ENCODE peak calls at places on chromosomes 16 and 17, in five cellular contexts. One of them, this sample, is unnamed.

GRCh38 chr16:8251298-8251697 is 339.0 kb downstream of the TMEM114 start:
- DNase-seq in fibroblast of mammary gland: no peak
- DNase-seq in AG10803: no peak
- DNase-seq in fibroblast of villous mesenchyme: no peak
- DNase-seq in HFF-Myc: no peak
- DNase-seq in this sample: no peak

GRCh38 chr17:50183439-50184001 is 17.7 kb downstream of the SGCA start:
- DNase-seq in AG10803: peak; percentile 84
- DNase-seq in HFF-Myc: no peak
- DNase-seq in fibroblast of villous mesenchyme: peak; percentile 84
- DNase-seq in fibroblast of mammary gland: peak; percentile 63
- DNase-seq in this sample: peak; percentile 56

GRCh38 chr17:48577946-48578615 is at the start of gene HOXB4:
- DNase-seq in fibroblast of villous mesenchyme: peak; percentile 64
- DNase-seq in HFF-Myc: no peak
- DNase-seq in fibroblast of mammary gland: peak; percentile 77
- DNase-seq in AG10803: peak; percentile 72
- DNase-seq in this sample: peak; percentile 46

GRCh38 chr16:78213751-78214150 is 114.3 kb downstream of the WWOX start:
- DNase-seq in HFF-Myc: no peak
- DNase-seq in fibroblast of villous mesenchyme: no peak
- DNase-seq in fibroblast of mammary gland: no peak
- DNase-seq in AG10803: no peak
- DNase-seq in this sample: no peak

GRCh38 chr16:30697264-30698138 is 1.5 kb upstream of the SRCAP start:
- DNase-seq in fibroblast of mammary gland: no peak
- DNase-seq in HFF-Myc: no peak
- DNase-seq in fibroblast of villous mesenchyme: no peak
- DNase-seq in AG10803: no peak
- DNase-seq in this sample: peak; percentile 7

GRCh38 chr17:13953871-13954270 is 115.4 kb upstream of the COX10 start:
- DNase-seq in AG10803: peak; percentile 70
- DNase-seq in fibroblast of mammary gland: peak; percentile 35
- DNase-seq in fibroblast of villous mesenchyme: peak; percentile 36
- DNase-seq in HFF-Myc: no peak
- DNase-seq in this sample: peak; percentile 21

GRCh38 chr16:3983081-3983520 is 102.6 kb upstream of the CREBBP start:
- DNase-seq in HFF-Myc: no peak
- DNase-seq in fibroblast of mammary gland: peak; percentile 56
- DNase-seq in fibroblast of villous mesenchyme: peak; percentile 60
- DNase-seq in AG10803: peak; percentile 54
- DNase-seq in this sample: peak; percentile 75

GRCh38 chr16:69311533-69312388 is 611 bp downstream of the VPS4A start:
- DNase-seq in HFF-Myc: no peak
- DNase-seq in fibroblast of mammary gland: no peak
- DNase-seq in fibroblast of villous mesenchyme: peak; percentile 24
- DNase-seq in AG10803: peak; percentile 28
- DNase-seq in this sample: peak; percentile 24

GRCh38 chr16:67719778-67720144 is 645 bp upstream of the GFOD2 start:
- DNase-seq in fibroblast of villous mesenchyme: peak; percentile 65
- DNase-seq in fibroblast of mammary gland: peak; percentile 52
- DNase-seq in HFF-Myc: no peak
- DNase-seq in AG10803: peak; percentile 68
- DNase-seq in this sample: peak; percentile 52

GRCh38 chr17:81519284-81520020 is 6.9 kb upstream of the ACTG1 start:
- DNase-seq in AG10803: no peak
- DNase-seq in fibroblast of mammary gland: no peak
- DNase-seq in HFF-Myc: no peak
- DNase-seq in fibroblast of villous mesenchyme: no peak
- DNase-seq in this sample: no peak

GRCh38 chr17:32523827-32524552 is 37.2 kb downstream of the CDK5R1 start:
- DNase-seq in HFF-Myc: no peak
- DNase-seq in AG10803: no peak
- DNase-seq in fibroblast of mammary gland: no peak
- DNase-seq in fibroblast of villous mesenchyme: no peak
- DNase-seq in this sample: no peak

GRCh38 chr16:57470683-57471082 is 8.2 kb downstream of the POLR2C start:
- DNase-seq in fibroblast of mammary gland: peak; percentile 53
- DNase-seq in HFF-Myc: no peak
- DNase-seq in fibroblast of villous mesenchyme: peak; percentile 58
- DNase-seq in AG10803: no peak
- DNase-seq in this sample: peak; percentile 62

GRCh38 chr17:82983510-82984248 is 95.7 kb upstream of the METRNL start:
- DNase-seq in AG10803: no peak
- DNase-seq in HFF-Myc: no peak
- DNase-seq in fibroblast of villous mesenchyme: no peak
- DNase-seq in fibroblast of mammary gland: no peak
- DNase-seq in this sample: no peak

GRCh38 chr16:13012591-13012990 is 111.2 kb downstream of the SHISA9 start:
- DNase-seq in AG10803: no peak
- DNase-seq in fibroblast of mammary gland: no peak
- DNase-seq in fibroblast of villous mesenchyme: no peak
- DNase-seq in HFF-Myc: no peak
- DNase-seq in this sample: no peak

GRCh38 chr17:67531291-67531690 is 154.2 kb downstream of the PITPNC1 start:
- DNase-seq in fibroblast of villous mesenchyme: peak; percentile 45
- DNase-seq in fibroblast of mammary gland: no peak
- DNase-seq in AG10803: no peak
- DNase-seq in HFF-Myc: no peak
- DNase-seq in this sample: peak; percentile 16

GRCh38 chr17:35969558-35970442 is 11.5 kb downstream of the CCL16 start:
- DNase-seq in fibroblast of mammary gland: peak; percentile 75
- DNase-seq in AG10803: peak; percentile 68
- DNase-seq in fibroblast of villous mesenchyme: peak; percentile 82
- DNase-seq in HFF-Myc: peak; percentile 53
- DNase-seq in this sample: peak; percentile 87

GRCh38 chr17:49996495-49997255 is 1.7 kb upstream of the DLX3 start:
- DNase-seq in HFF-Myc: no peak
- DNase-seq in AG10803: no peak
- DNase-seq in fibroblast of mammary gland: peak; percentile 18
- DNase-seq in fibroblast of villous mesenchyme: peak; percentile 17
- DNase-seq in this sample: peak; percentile 29

DNA sequence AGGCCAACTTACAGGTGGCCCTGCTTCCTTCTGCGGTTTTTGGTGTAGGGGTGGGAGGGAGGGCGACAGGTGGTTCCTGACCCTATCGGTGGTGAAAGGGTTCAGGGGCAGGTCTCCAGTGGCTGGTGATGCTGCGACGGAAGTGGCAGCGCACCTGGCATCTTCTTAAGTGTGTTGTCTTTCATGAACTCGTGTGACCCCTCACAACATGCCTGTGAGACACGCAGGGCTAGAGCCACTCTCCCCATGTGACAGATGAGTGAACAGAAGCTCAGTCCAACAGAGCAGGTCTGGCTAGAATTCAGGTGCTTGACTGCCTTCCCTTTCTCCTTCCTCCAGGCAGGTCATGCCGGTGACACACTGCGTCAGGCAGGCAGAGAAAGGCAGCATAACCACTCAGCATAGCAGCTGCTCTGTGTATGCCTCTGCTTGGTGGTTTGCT is 8.0 kb downstream of the TNFAIP1 start:
- DNase-seq in fibroblast of villous mesenchyme: no peak
- DNase-seq in fibroblast of mammary gland: no peak
- DNase-seq in HFF-Myc: no peak
- DNase-seq in AG10803: no peak
- DNase-seq in this sample: no peak
- H3K4me3 ChIP-seq in fibroblast of villous mesenchyme: no peak overlapping the region
- H3K4me3 ChIP-seq in fibroblast of mammary gland: no peak overlapping the region
- H3K4me3 ChIP-seq in HFF-Myc: no peak overlapping the region
- H3K4me3 ChIP-seq in AG10803: no peak overlapping the region
- H3K4me3 ChIP-seq in this sample: no peak overlapping the region

GRCh38 chr17:37844158-37844976 is 79.8 kb upstream of the TBC1D3K start:
- DNase-seq in fibroblast of villous mesenchyme: peak; percentile 45
- DNase-seq in fibroblast of mammary gland: peak; percentile 48
- DNase-seq in HFF-Myc: no peak
- DNase-seq in AG10803: peak; percentile 53
- DNase-seq in this sample: peak; percentile 59
- H3K4me3 ChIP-seq in fibroblast of villous mesenchyme: peak overlapping the region; percentile 0
- H3K4me3 ChIP-seq in fibroblast of mammary gland: no peak overlapping the region
- H3K4me3 ChIP-seq in HFF-Myc: no peak overlapping the region
- H3K4me3 ChIP-seq in AG10803: peak overlapping the region; percentile 30
- H3K4me3 ChIP-seq in this sample: no peak overlapping the region

GRCh38 chr17:58432806-58433573 is 15.7 kb upstream of the RNF43 start:
- DNase-seq in HFF-Myc: no peak
- DNase-seq in AG10803: no peak
- DNase-seq in fibroblast of mammary gland: no peak
- DNase-seq in fibroblast of villous mesenchyme: no peak
- DNase-seq in this sample: no peak

GRCh38 chr17:58427807-58428206 is 10.5 kb upstream of the RNF43 start:
- DNase-seq in fibroblast of mammary gland: no peak
- DNase-seq in AG10803: no peak
- DNase-seq in fibroblast of villous mesenchyme: no peak
- DNase-seq in HFF-Myc: no peak
- DNase-seq in this sample: no peak
- H3K4me3 ChIP-seq in fibroblast of mammary gland: no peak overlapping the region
- H3K4me3 ChIP-seq in AG10803: no peak overlapping the region
- H3K4me3 ChIP-seq in fibroblast of villous mesenchyme: no peak overlapping the region
- H3K4me3 ChIP-seq in HFF-Myc: no peak overlapping the region
- H3K4me3 ChIP-seq in this sample: no peak overlapping the region

GRCh38 chr16:2979669-2980226 is 498 bp downstream of the PKMYT1 start:
- DNase-seq in AG10803: no peak
- DNase-seq in HFF-Myc: no peak
- DNase-seq in fibroblast of villous mesenchyme: no peak
- DNase-seq in fibroblast of mammary gland: no peak
- DNase-seq in this sample: no peak
- H3K4me3 ChIP-seq in AG10803: peak overlapping the region; percentile 62
- H3K4me3 ChIP-seq in HFF-Myc: peak overlapping the region; percentile 65
- H3K4me3 ChIP-seq in fibroblast of villous mesenchyme: peak overlapping the region; percentile 79
- H3K4me3 ChIP-seq in fibroblast of mammary gland: peak overlapping the region; percentile 63
- H3K4me3 ChIP-seq in this sample: peak overlapping the region; percentile 54

DNA sequence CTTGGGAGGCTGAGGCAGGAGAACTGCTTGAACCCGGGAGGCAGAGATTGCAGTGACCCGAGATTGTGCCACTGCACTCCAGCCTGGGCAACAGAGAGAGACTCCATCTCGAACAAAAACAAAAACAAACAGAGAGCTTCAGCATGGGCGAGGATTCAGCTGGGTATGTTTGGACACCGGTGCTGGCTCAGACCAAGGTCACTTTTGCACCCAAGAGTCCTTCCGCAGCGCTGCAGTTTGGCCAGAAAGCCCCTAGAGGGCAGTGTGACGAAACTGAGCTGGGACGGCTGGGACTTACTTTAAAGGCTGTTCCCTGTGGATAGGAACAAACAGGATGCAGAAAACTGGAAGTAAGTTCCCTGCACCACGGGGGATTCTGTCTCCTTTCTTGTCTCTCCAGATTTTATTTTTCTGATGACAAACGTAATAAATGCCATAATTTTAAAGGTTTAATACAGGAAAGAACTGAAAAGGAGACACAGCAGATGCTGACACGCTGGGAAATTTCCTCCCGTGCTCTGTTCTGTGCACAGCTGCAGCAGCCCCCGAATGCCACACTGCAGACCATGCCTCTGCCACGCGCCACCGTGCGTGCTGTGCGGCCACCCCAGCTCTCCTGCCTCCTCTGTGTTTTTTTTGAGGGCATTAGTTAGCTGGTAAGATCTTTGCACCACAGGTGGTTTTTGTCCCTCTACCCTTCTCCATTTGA is 25.2 kb upstream of the USP36 start:
- DNase-seq in HFF-Myc: peak; percentile 58
- DNase-seq in fibroblast of mammary gland: peak; percentile 83
- DNase-seq in AG10803: peak; percentile 68
- DNase-seq in fibroblast of villous mesenchyme: peak; percentile 87
- DNase-seq in this sample: peak; percentile 83
- H3K4me3 ChIP-seq in HFF-Myc: no peak overlapping the region
- H3K4me3 ChIP-seq in fibroblast of mammary gland: no peak overlapping the region
- H3K4me3 ChIP-seq in AG10803: no peak overlapping the region
- H3K4me3 ChIP-seq in fibroblast of villous mesenchyme: peak overlapping the region; percentile 21
- H3K4me3 ChIP-seq in this sample: no peak overlapping the region

This sample was measured in cardiac fibroblast.